ENCODE peak calls at places on chromosome 5, in six cellular contexts. One of them, this sample, is unnamed.

GRCh38 chr5:175718401-175719108 is 60.7 kb downstream of the HRH2 start:
- DNase-seq in PC-9: peak
- DNase-seq in iris pigment epithelial cell: peak
- DNase-seq in nucleus accumbens: no peak
- DNase-seq in COLO829: peak
- DNase-seq in astrocyte of the spinal cord: no peak
- DNase-seq in this sample: peak

GRCh38 chr5:100623719-100624118 is 88.5 kb downstream of the FAM174A start:
- DNase-seq in PC-9: no peak
- DNase-seq in iris pigment epithelial cell: peak
- DNase-seq in nucleus accumbens: no peak
- DNase-seq in COLO829: no peak
- DNase-seq in astrocyte of the spinal cord: peak
- DNase-seq in this sample: peak

GRCh38 chr5:76175051-76175666 is 92.0 kb downstream of the SV2C start:
- DNase-seq in PC-9: peak
- DNase-seq in iris pigment epithelial cell: peak
- DNase-seq in nucleus accumbens: no peak
- DNase-seq in COLO829: peak
- DNase-seq in astrocyte of the spinal cord: peak
- DNase-seq in this sample: peak

GRCh38 chr5:6714221-6715041 is 1.2 kb downstream of the TENT4A start:
- DNase-seq in PC-9: peak
- DNase-seq in iris pigment epithelial cell: no peak
- DNase-seq in nucleus accumbens: no peak
- DNase-seq in COLO829: peak
- DNase-seq in astrocyte of the spinal cord: no peak
- DNase-seq in this sample: no peak

GRCh38 chr5:157597277-157597676 is 21.7 kb upstream of the ADAM19 start:
- DNase-seq in PC-9: no peak
- DNase-seq in iris pigment epithelial cell: no peak
- DNase-seq in nucleus accumbens: no peak
- DNase-seq in COLO829: peak
- DNase-seq in astrocyte of the spinal cord: no peak
- DNase-seq in this sample: no peak

GRCh38 chr5:104088876-104089778 is 526.5 kb upstream of the NUDT12 start:
- DNase-seq in PC-9: no peak
- DNase-seq in iris pigment epithelial cell: peak
- DNase-seq in nucleus accumbens: no peak
- DNase-seq in COLO829: peak
- DNase-seq in astrocyte of the spinal cord: peak
- DNase-seq in this sample: peak

GRCh38 chr5:95899848-95900247 is 61.8 kb downstream of the ELL2 start:
- DNase-seq in PC-9: no peak
- DNase-seq in iris pigment epithelial cell: no peak
- DNase-seq in nucleus accumbens: no peak
- DNase-seq in COLO829: no peak
- DNase-seq in astrocyte of the spinal cord: no peak
- DNase-seq in this sample: no peak

GRCh38 chr5:137466888-137467287 is 32.2 kb downstream of the SPOCK1 start:
- DNase-seq in PC-9: no peak
- DNase-seq in iris pigment epithelial cell: no peak
- DNase-seq in nucleus accumbens: no peak
- DNase-seq in COLO829: no peak
- DNase-seq in astrocyte of the spinal cord: peak
- DNase-seq in this sample: peak

GRCh38 chr5:20974423-20974822 is 986.4 kb upstream of the CDH18 start:
- DNase-seq in PC-9: no peak
- DNase-seq in iris pigment epithelial cell: peak
- DNase-seq in nucleus accumbens: no peak
- DNase-seq in COLO829: no peak
- DNase-seq in astrocyte of the spinal cord: peak
- DNase-seq in this sample: no peak

GRCh38 chr5:37847978-37848425 is 8.2 kb upstream of the GDNF start:
- DNase-seq in PC-9: peak
- DNase-seq in iris pigment epithelial cell: peak
- DNase-seq in nucleus accumbens: no peak
- DNase-seq in COLO829: no peak
- DNase-seq in astrocyte of the spinal cord: peak
- DNase-seq in this sample: peak

GRCh38 chr5:31186672-31187267 is 6.7 kb upstream of the CDH6 start:
- DNase-seq in PC-9: no peak
- DNase-seq in iris pigment epithelial cell: peak
- DNase-seq in nucleus accumbens: no peak
- DNase-seq in COLO829: peak
- DNase-seq in astrocyte of the spinal cord: peak
- DNase-seq in this sample: peak

GRCh38 chr5:60843693-60844428 is at the start of gene ELOVL7:
- DNase-seq in PC-9: peak
- DNase-seq in iris pigment epithelial cell: peak
- DNase-seq in nucleus accumbens: peak
- DNase-seq in COLO829: no peak
- DNase-seq in astrocyte of the spinal cord: peak
- DNase-seq in this sample: peak

GRCh38 chr5:67543704-67544103 is 347.1 kb upstream of the CD180 start:
- DNase-seq in PC-9: no peak
- DNase-seq in iris pigment epithelial cell: no peak
- DNase-seq in nucleus accumbens: no peak
- DNase-seq in COLO829: no peak
- DNase-seq in astrocyte of the spinal cord: no peak
- DNase-seq in this sample: no peak

GRCh38 chr5:138981131-138981530 is 106.0 kb upstream of the LRRTM2 start:
- DNase-seq in PC-9: no peak
- DNase-seq in iris pigment epithelial cell: peak
- DNase-seq in nucleus accumbens: no peak
- DNase-seq in COLO829: no peak
- DNase-seq in astrocyte of the spinal cord: peak
- DNase-seq in this sample: peak

GRCh38 chr5:33409435-33410146 is 31.2 kb upstream of the TARS1 start:
- DNase-seq in PC-9: no peak
- DNase-seq in iris pigment epithelial cell: peak
- DNase-seq in nucleus accumbens: no peak
- DNase-seq in COLO829: no peak
- DNase-seq in astrocyte of the spinal cord: peak
- DNase-seq in this sample: peak

GRCh38 chr5:179060116-179061008 is at the start of gene ZNF354C:
- DNase-seq in PC-9: peak
- DNase-seq in iris pigment epithelial cell: peak
- DNase-seq in nucleus accumbens: peak
- DNase-seq in COLO829: peak
- DNase-seq in astrocyte of the spinal cord: peak
- DNase-seq in this sample: peak

GRCh38 chr5:1279443-1280151 is 15.3 kb downstream of the TERT start:
- DNase-seq in PC-9: no peak
- DNase-seq in iris pigment epithelial cell: no peak
- DNase-seq in nucleus accumbens: no peak
- DNase-seq in COLO829: no peak
- DNase-seq in astrocyte of the spinal cord: no peak
- DNase-seq in this sample: no peak

GRCh38 chr5:154757647-154758406 is 2.6 kb downstream of the LARP1 start:
- DNase-seq in PC-9: no peak
- DNase-seq in iris pigment epithelial cell: peak
- DNase-seq in nucleus accumbens: no peak
- DNase-seq in COLO829: no peak
- DNase-seq in astrocyte of the spinal cord: no peak
- DNase-seq in this sample: peak

GRCh38 chr5:91469517-91470165 is 86.5 kb upstream of the ARRDC3 start:
- DNase-seq in PC-9: peak
- DNase-seq in iris pigment epithelial cell: peak
- DNase-seq in nucleus accumbens: no peak
- DNase-seq in COLO829: peak
- DNase-seq in astrocyte of the spinal cord: peak
- DNase-seq in this sample: peak

GRCh38 chr5:105150324-105150723 is 1587.7 kb upstream of the NUDT12 start:
- DNase-seq in PC-9: no peak
- DNase-seq in iris pigment epithelial cell: no peak
- DNase-seq in nucleus accumbens: no peak
- DNase-seq in COLO829: no peak
- DNase-seq in astrocyte of the spinal cord: no peak
- DNase-seq in this sample: no peak

GRCh38 chr5:132209131-132209530 is 18.5 kb downstream of the P4HA2 start:
- DNase-seq in PC-9: no peak
- DNase-seq in iris pigment epithelial cell: peak
- DNase-seq in nucleus accumbens: no peak
- DNase-seq in COLO829: no peak
- DNase-seq in astrocyte of the spinal cord: peak
- DNase-seq in this sample: peak

GRCh38 chr5:93422652-93423332 is 158.2 kb downstream of the NR2F1-AS1 start:
- DNase-seq in PC-9: no peak
- DNase-seq in iris pigment epithelial cell: no peak
- DNase-seq in nucleus accumbens: no peak
- DNase-seq in COLO829: no peak
- DNase-seq in astrocyte of the spinal cord: no peak
- DNase-seq in this sample: no peak

GRCh38 chr5:136034492-136034891 is 5.7 kb downstream of the TGFBI start:
- DNase-seq in PC-9: no peak
- DNase-seq in iris pigment epithelial cell: no peak
- DNase-seq in nucleus accumbens: no peak
- DNase-seq in COLO829: no peak
- DNase-seq in astrocyte of the spinal cord: no peak
- DNase-seq in this sample: peak

GRCh38 chr5:9869616-9870288 is 239.6 kb upstream of the TAS2R1 start:
- DNase-seq in PC-9: no peak
- DNase-seq in iris pigment epithelial cell: peak
- DNase-seq in nucleus accumbens: no peak
- DNase-seq in COLO829: no peak
- DNase-seq in astrocyte of the spinal cord: peak
- DNase-seq in this sample: peak

GRCh38 chr5:40688127-40688756 is 8.5 kb downstream of the PTGER4 start:
- DNase-seq in PC-9: peak
- DNase-seq in iris pigment epithelial cell: peak
- DNase-seq in nucleus accumbens: no peak
- DNase-seq in COLO829: peak
- DNase-seq in astrocyte of the spinal cord: peak
- DNase-seq in this sample: peak

GRCh38 chr5:154249786-154250185 is 59.3 kb downstream of the GALNT10 start:
- DNase-seq in PC-9: no peak
- DNase-seq in iris pigment epithelial cell: no peak
- DNase-seq in nucleus accumbens: no peak
- DNase-seq in COLO829: no peak
- DNase-seq in astrocyte of the spinal cord: no peak
- DNase-seq in this sample: no peak

GRCh38 chr5:38509185-38509584 is 47.3 kb downstream of the LIFR start:
- DNase-seq in PC-9: no peak
- DNase-seq in iris pigment epithelial cell: peak
- DNase-seq in nucleus accumbens: no peak
- DNase-seq in COLO829: no peak
- DNase-seq in astrocyte of the spinal cord: peak
- DNase-seq in this sample: peak

GRCh38 chr5:93954421-93955069 is 213.1 kb upstream of the POU5F2 start:
- DNase-seq in PC-9: no peak
- DNase-seq in iris pigment epithelial cell: peak
- DNase-seq in nucleus accumbens: no peak
- DNase-seq in COLO829: no peak
- DNase-seq in astrocyte of the spinal cord: no peak
- DNase-seq in this sample: no peak

GRCh38 chr5:74420220-74420619 is 220.3 kb downstream of the ENC1 start:
- DNase-seq in PC-9: no peak
- DNase-seq in iris pigment epithelial cell: no peak
- DNase-seq in nucleus accumbens: no peak
- DNase-seq in COLO829: no peak
- DNase-seq in astrocyte of the spinal cord: no peak
- DNase-seq in this sample: no peak

GRCh38 chr5:34001231-34001935 is 6.5 kb downstream of the AMACR start:
- DNase-seq in PC-9: no peak
- DNase-seq in iris pigment epithelial cell: peak
- DNase-seq in nucleus accumbens: peak
- DNase-seq in COLO829: no peak
- DNase-seq in astrocyte of the spinal cord: peak
- DNase-seq in this sample: peak

GRCh38 chr5:39892708-39893107 is 467.9 kb upstream of the DAB2 start:
- DNase-seq in PC-9: no peak
- DNase-seq in iris pigment epithelial cell: peak
- DNase-seq in nucleus accumbens: no peak
- DNase-seq in COLO829: no peak
- DNase-seq in astrocyte of the spinal cord: peak
- DNase-seq in this sample: peak

GRCh38 chr5:171413153-171413910 is 6.1 kb upstream of the FGF18 start:
- DNase-seq in PC-9: no peak
- DNase-seq in iris pigment epithelial cell: no peak
- DNase-seq in nucleus accumbens: no peak
- DNase-seq in COLO829: no peak
- DNase-seq in astrocyte of the spinal cord: no peak
- DNase-seq in this sample: no peak

GRCh38 chr5:128498844-128499455 is 39.1 kb downstream of the FBN2 start:
- DNase-seq in PC-9: no peak
- DNase-seq in iris pigment epithelial cell: peak
- DNase-seq in nucleus accumbens: no peak
- DNase-seq in COLO829: peak
- DNase-seq in astrocyte of the spinal cord: peak
- DNase-seq in this sample: peak

GRCh38 chr5:39411985-39412384 is 12.8 kb downstream of the DAB2 start:
- DNase-seq in PC-9: no peak
- DNase-seq in iris pigment epithelial cell: no peak
- DNase-seq in nucleus accumbens: no peak
- DNase-seq in COLO829: no peak
- DNase-seq in astrocyte of the spinal cord: no peak
- DNase-seq in this sample: no peak

GRCh38 chr5:117486879-117487391 is 912.3 kb upstream of the SEMA6A start:
- DNase-seq in PC-9: peak
- DNase-seq in iris pigment epithelial cell: no peak
- DNase-seq in nucleus accumbens: no peak
- DNase-seq in COLO829: no peak
- DNase-seq in astrocyte of the spinal cord: no peak
- DNase-seq in this sample: no peak